ENCODE peak calls at places on chromosomes 3 and 15, in ten cellular contexts. C is A549; U is fibroblast of the conjunctiva; Q is uterus; K is activated CD4-positive, CD25-positive, alpha-beta regulatory T cell treated with anti-CD3 and anti-CD28 coated beads, Interleukin-2, amount 50 U/mL, for 16 hours; G is activated naive CD8-positive, alpha-beta T cell treated with anti-CD3 and anti-CD28 coated beads, Interleukin-2, amount 50 U/mL, for 24 hours; R is A172; E is ureter; W is NCI-H1092 treated with DMSO at 0.1 percent for 48 hours; Y is NCI-H460. I is an unnamed sample.

GRCh38 chr15:86135030-86135429 is 55.4 kb downstream of the AGBL1 start:
- DNase-seq in C (no peak), U (no peak), Q (peak; percentile 40), K (no peak), G (no peak), R (no peak), E (no peak), W (no peak), Y (no peak), I (no peak)

GRCh38 chr3:15892828-15893227 is 95.0 kb upstream of the ANKRD28 start:
- DNase-seq in C (no peak), U (no peak), Q (no peak), K (no peak), G (no peak), R (no peak), E (no peak), W (no peak), Y (no peak), I (peak; percentile 85)

GRCh38 chr3:183385698-183386590 is 42.5 kb downstream of the MCF2L2 start:
- DNase-seq in C (peak; percentile 60), U (peak; percentile 72), Q (peak; percentile 44), K (peak; percentile 28), G (peak; percentile 54), R (peak; percentile 64), E (peak; percentile 58), W (peak; percentile 28), Y (peak; percentile 53), I (peak; percentile 67)

GRCh38 chr15:65054333-65055200 is 9.4 kb downstream of the SLC51B start:
- DNase-seq in C (peak; percentile 79), U (no peak), Q (peak; percentile 81), K (no peak), G (peak; percentile 73), R (peak; percentile 56), E (peak; percentile 80), W (peak; percentile 12), Y (peak; percentile 61), I (peak; percentile 69)

GRCh38 chr3:148227534-148227933 is 470.2 kb upstream of the AGTR1 start:
- DNase-seq in C (no peak), U (no peak), Q (no peak), K (no peak), G (no peak), R (no peak), E (no peak), W (no peak), Y (no peak), I (no peak)

GRCh38 chr15:64775551-64776401 is at the start of gene RBPMS2:
- DNase-seq in C (peak; percentile 38), U (no peak), Q (peak; percentile 62), K (no peak), G (no peak), R (no peak), E (no peak), W (no peak), Y (no peak), I (no peak)

GRCh38 chr15:64596701-64597468 is 136.5 kb downstream of the ZNF609 start:
- DNase-seq in C (peak; percentile 55), U (peak; percentile 53), Q (no peak), K (no peak), G (no peak), R (peak; percentile 59), E (no peak), W (peak; percentile 75), Y (no peak), I (peak; percentile 48)

GRCh38 chr3:197501496-197501878 is 54.3 kb downstream of the BDH1 start:
- DNase-seq in C (peak; percentile 31), U (no peak), Q (no peak), K (no peak), G (no peak), R (peak; percentile 42), E (no peak), W (no peak), Y (no peak), I (no peak)

GRCh38 chr15:25693321-25694237 is 169.5 kb downstream of the ATP10A start:
- DNase-seq in C (peak; percentile 21), U (no peak), Q (peak; percentile 17), K (no peak), G (peak; percentile 49), R (no peak), E (no peak), W (peak; percentile 10), Y (no peak), I (no peak)

GRCh38 chr15:40049076-40049475 is 10.1 kb upstream of the SRP14 start:
- DNase-seq in C (no peak), U (no peak), Q (no peak), K (no peak), G (no peak), R (no peak), E (peak; percentile 36), W (no peak), Y (no peak), I (no peak)

GRCh38 chr3:71002298-71002697 is 581.2 kb downstream of the FOXP1 start:
- DNase-seq in C (no peak), U (no peak), Q (no peak), K (no peak), G (no peak), R (no peak), E (no peak), W (no peak), Y (no peak), I (no peak)

GRCh38 chr15:70584838-70585706 is 178.3 kb downstream of the UACA start:
- DNase-seq in C (peak; percentile 52), U (no peak), Q (no peak), K (no peak), G (peak; percentile 60), R (no peak), E (no peak), W (no peak), Y (no peak), I (no peak)

GRCh38 chr3:86774082-86774691 is 216.8 kb downstream of the VGLL3 start:
- DNase-seq in C (peak; percentile 49), U (peak; percentile 31), Q (no peak), K (no peak), G (no peak), R (peak; percentile 45), E (no peak), W (peak; percentile 32), Y (peak; percentile 8), I (peak; percentile 1)

GRCh38 chr15:73800662-73801345 is 47.7 kb upstream of the INSYN1 start:
- DNase-seq in C (peak; percentile 55), U (peak; percentile 70), Q (peak; percentile 58), K (no peak), G (no peak), R (peak; percentile 80), E (peak; percentile 53), W (peak; percentile 24), Y (no peak), I (no peak)

GRCh38 chr15:98746375-98746679 is 98.0 kb downstream of the IGF1R start:
- DNase-seq in C (no peak), U (no peak), Q (no peak), K (no peak), G (no peak), R (no peak), E (no peak), W (no peak), Y (no peak), I (no peak)

GRCh38 chr3:99825239-99825638 is 7.6 kb downstream of the CMSS1 start:
- DNase-seq in C (no peak), U (no peak), Q (no peak), K (no peak), G (no peak), R (peak; percentile 54), E (no peak), W (no peak), Y (no peak), I (peak; percentile 14)

GRCh38 chr3:12476238-12476897 is 7.9 kb upstream of the TSEN2 start:
- DNase-seq in C (peak; percentile 37), U (peak; percentile 21), Q (no peak), K (no peak), G (no peak), R (peak; percentile 54), E (no peak), W (no peak), Y (no peak), I (no peak)

GRCh38 chr3:45666729-45667440 is 22.3 kb upstream of the SACM1L start:
- DNase-seq in C (no peak), U (peak; percentile 52), Q (no peak), K (no peak), G (no peak), R (peak; percentile 68), E (no peak), W (no peak), Y (no peak), I (no peak)

GRCh38 chr3:15983232-15983631 is 185.5 kb upstream of the ANKRD28 start:
- DNase-seq in C (no peak), U (peak; percentile 63), Q (no peak), K (no peak), G (no peak), R (peak; percentile 52), E (no peak), W (no peak), Y (no peak), I (peak; percentile 51)

GRCh38 chr3:15514663-15515357 is 6.7 kb downstream of the COLQ start:
- DNase-seq in C (no peak), U (no peak), Q (no peak), K (no peak), G (no peak), R (no peak), E (no peak), W (no peak), Y (peak; percentile 2), I (no peak)

GRCh38 chr15:75945953-75946352 is 42.3 kb downstream of the FBXO22 start:
- DNase-seq in C (no peak), U (peak; percentile 12), Q (no peak), K (no peak), G (no peak), R (no peak), E (no peak), W (no peak), Y (no peak), I (no peak)

GRCh38 chr3:190121061-190121765 is 516 bp upstream of the P3H2 start:
- DNase-seq in C (no peak), U (no peak), Q (no peak), K (no peak), G (no peak), R (no peak), E (no peak), W (no peak), Y (no peak), I (no peak)